ENCODE peak calls at places on chromosome 20, in five cellular contexts. I is transverse colon, A is endodermal cell, H is AG04450, J is left ventricle myocardium inferior. R is an unnamed sample.

GRCh38 chr20:40265872-40266533 is 423.0 kb downstream of the MAFB start:
- DNase-seq in I (peak; percentile 35), A (peak; percentile 75), H (no peak), J (no peak), R (no peak)

GRCh38 chr20:50635676-50636600 is 55.4 kb downstream of the RIPOR3 start:
- DNase-seq in I (peak; percentile 73), A (peak; percentile 98), H (no peak), J (peak; percentile 73), R (no peak)

GRCh38 chr20:24648481-24648880 is 179.1 kb downstream of the SYNDIG1 start:
- DNase-seq in I (no peak), A (no peak), H (no peak), J (no peak), R (no peak)

GRCh38 chr20:50928469-50928868 is 2.8 kb downstream of the ADNP start:
- DNase-seq in I (no peak), A (no peak), H (no peak), J (no peak), R (no peak)

GRCh38 chr20:62508641-62509051 is 32.9 kb upstream of the GATA5 start:
- DNase-seq in I (no peak), A (no peak), H (no peak), J (no peak), R (no peak)

GRCh38 chr20:20520776-20521175 is 152.9 kb downstream of the INSM1 start:
- DNase-seq in I (no peak), A (no peak), H (no peak), J (no peak), R (no peak)

GRCh38 chr20:31790401-31790800 is 28.8 kb upstream of the MYLK2 start:
- DNase-seq in I (no peak), A (no peak), H (no peak), J (no peak), R (no peak)

GRCh38 chr20:53874104-53874503 is 196.3 kb downstream of the BCAS1 start:
- DNase-seq in I (no peak), A (no peak), H (no peak), J (no peak), R (no peak)

GRCh38 chr20:37901667-37902503 is 1.0 kb upstream of the VSTM2L start:
- DNase-seq in I (no peak), A (peak; percentile 91), H (peak; percentile 3), J (no peak), R (no peak)

GRCh38 chr20:25454153-25454900 is 46.9 kb downstream of the GINS1 start:
- DNase-seq in I (no peak), A (no peak), H (no peak), J (no peak), R (no peak)

GRCh38 chr20:44914924-44915323 is 5.1 kb downstream of the PABPC1L start:
- DNase-seq in I (no peak), A (no peak), H (no peak), J (no peak), R (no peak)

GRCh38 chr20:48467622-48468021 is 360.2 kb downstream of the PREX1 start:
- DNase-seq in I (no peak), A (peak; percentile 69), H (no peak), J (no peak), R (no peak)

GRCh38 chr20:32457476-32457986 is 99.4 kb downstream of the ASXL1 start:
- DNase-seq in I (no peak), A (peak; percentile 96), H (no peak), J (peak; percentile 62), R (peak; percentile 86)

GRCh38 chr20:44069203-44069931 is 117.6 kb downstream of the JPH2 start:
- DNase-seq in I (peak; percentile 59), A (peak; percentile 26), H (no peak), J (no peak), R (no peak)

GRCh38 chr20:47196091-47197081 is 160.1 kb downstream of the ZMYND8 start:
- DNase-seq in I (peak; percentile 81), A (peak; percentile 95), H (no peak), J (peak; percentile 67), R (no peak)

GRCh38 chr20:59004763-59005522 is 2.1 kb downstream of the CTSZ start:
- DNase-seq in I (peak; percentile 86), A (peak; percentile 29), H (no peak), J (peak; percentile 61), R (no peak)

GRCh38 chr20:10447028-10447427 is 11.9 kb downstream of the SLX4IP start:
- DNase-seq in I (peak; percentile 36), A (no peak), H (peak; percentile 42), J (no peak), R (peak; percentile 38)

GRCh38 chr20:63548542-63548941 is 993 bp upstream of the SRMS start:
- DNase-seq in I (no peak), A (no peak), H (no peak), J (no peak), R (no peak)

GRCh38 chr20:1661542-1662299 is 4.1 kb upstream of the SIRPG start:
- DNase-seq in I (no peak), A (no peak), H (no peak), J (no peak), R (no peak)

GRCh38 chr20:62676976-62677375 is 31.7 kb upstream of the NTSR1 start:
- DNase-seq in I (no peak), A (no peak), H (no peak), J (no peak), R (no peak)

GRCh38 chr20:37901280-37901666 is 1.7 kb upstream of the VSTM2L start:
- DNase-seq in I (no peak), A (peak; percentile 85), H (no peak), J (no peak), R (no peak)

DNA sequence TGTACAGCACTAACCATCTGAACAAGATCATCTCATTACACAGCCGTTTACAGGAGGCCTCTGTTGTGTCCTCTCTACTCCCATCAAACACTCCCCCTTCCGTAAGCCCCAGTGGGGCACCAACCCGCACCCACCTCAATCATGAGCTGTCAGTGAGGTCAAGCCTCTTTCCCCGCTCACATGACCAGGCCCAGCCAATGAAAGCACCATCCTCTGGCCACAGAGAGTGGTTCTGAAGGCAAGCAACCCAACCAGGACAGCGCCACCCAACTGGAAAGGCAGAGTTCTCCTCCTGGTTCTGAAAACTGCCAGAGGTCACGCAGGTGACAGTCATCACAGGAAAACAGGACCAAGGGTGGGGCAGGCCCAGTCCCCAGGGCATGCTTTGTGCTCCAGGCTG is 104.1 kb upstream of the PMEPA1 start:
- DNase-seq in I (no peak), A (no peak), H (no peak), J (no peak), R (no peak)
- H3K4me3 ChIP-seq in I (no peak overlapping the region), A (no peak overlapping the region), H (no peak overlapping the region), J (no peak overlapping the region), R (no peak overlapping the region)

GRCh38 chr20:23200914-23201313 is 114.8 kb upstream of the CD93 start:
- DNase-seq in I (peak; percentile 46), A (peak; percentile 92), H (no peak), J (no peak), R (no peak)
- TF ChIP-seq CTCF in I (peak; percentile 40), A (peak; percentile 87), H (peak; percentile 37), J (peak; percentile 56), R (peak; percentile 64)

GRCh38 chr20:33862709-33863403 is 51.7 kb downstream of the CHMP4B start:
- DNase-seq in I (peak; percentile 62), A (peak; percentile 92), H (peak; percentile 41), J (peak; percentile 27), R (peak; percentile 24)

GRCh38 chr20:33859751-33860150 is 48.6 kb downstream of the CHMP4B start:
- DNase-seq in I (no peak), A (no peak), H (no peak), J (no peak), R (no peak)

GRCh38 chr20:33859157-33859695 is 48.1 kb downstream of the CHMP4B start:
- DNase-seq in I (peak; percentile 52), A (no peak), H (no peak), J (no peak), R (no peak)

GRCh38 chr20:33863440-33864323 is 52.5 kb downstream of the CHMP4B start:
- DNase-seq in I (peak; percentile 37), A (no peak), H (no peak), J (no peak), R (no peak)

GRCh38 chr20:33861458-33861857 is 50.3 kb downstream of the CHMP4B start:
- DNase-seq in I (no peak), A (no peak), H (no peak), J (no peak), R (no peak)
- H3K4me3 ChIP-seq in I (no peak overlapping the region), A (no peak overlapping the region), H (no peak overlapping the region), J (no peak overlapping the region), R (no peak overlapping the region)

DNA sequence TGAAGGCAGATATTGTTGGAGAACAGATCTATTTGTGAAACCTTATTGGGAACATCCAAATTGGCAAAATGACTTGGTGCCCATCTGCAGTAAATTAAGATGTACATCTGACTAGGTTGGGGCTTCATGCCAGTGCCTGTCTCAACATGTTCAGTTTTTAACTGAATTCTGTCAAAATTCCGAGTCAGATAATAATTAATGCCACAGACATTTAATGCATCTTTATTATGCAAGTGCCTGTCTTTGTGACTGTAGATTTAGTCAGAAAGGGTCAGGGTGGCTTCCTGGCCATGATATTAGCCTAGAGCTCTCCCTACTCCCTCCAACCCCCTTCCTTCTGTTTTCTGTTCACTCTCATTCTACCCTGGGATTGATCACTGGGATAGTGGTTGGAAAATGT is 199.3 kb upstream of the FLRT3 start:
- DNase-seq in I (no peak), A (no peak), H (no peak), J (no peak), R (no peak)
- TF ChIP-seq CTCF in I (no peak), A (no peak), H (no peak), J (no peak), R (no peak)

GRCh38 chr20:9400371-9401025 is 113.9 kb upstream of the LAMP5 start:
- DNase-seq in I (no peak), A (no peak), H (no peak), J (no peak), R (no peak)

GRCh38 chr20:9403481-9403880 is 110.9 kb upstream of the LAMP5 start:
- DNase-seq in I (no peak), A (no peak), H (no peak), J (no peak), R (no peak)

GRCh38 chr20:9397928-9398327 is 116.5 kb upstream of the LAMP5 start:
- DNase-seq in I (no peak), A (no peak), H (no peak), J (no peak), R (no peak)

GRCh38 chr20:9401381-9401780 is 113.0 kb upstream of the LAMP5 start:
- DNase-seq in I (no peak), A (no peak), H (no peak), J (no peak), R (no peak)
- H3K4me3 ChIP-seq in I (no peak overlapping the region), A (no peak overlapping the region), H (no peak overlapping the region), J (no peak overlapping the region), R (no peak overlapping the region)

R was measured in retinal pigment epithelial cell.